ENCODE peak calls at places on chromosomes 4 and X, in five cellular contexts. O is fibroblast of lung, V is IMR-90, D is cerebellar cortex, N is NAMALWA. C is an unnamed sample.

GRCh38 chr4:118972167-118972566 is 83.5 kb downstream of the SYNPO2 start:
- DNase-seq in O (no peak), V (no peak), D (no peak), N (no peak), C (no peak)

GRCh38 chrX:127129510-127129909 is 310.0 kb downstream of the PRR32 start:
- DNase-seq in O (no peak), V (no peak), D (no peak), N (no peak), C (no peak)

GRCh38 chr4:165461176-165461835 is 82.5 kb downstream of the CPE start:
- DNase-seq in O (peak), V (peak), D (no peak), N (no peak), C (no peak)

GRCh38 chr4:24772061-24772705 is 23.2 kb upstream of the SOD3 start:
- DNase-seq in O (no peak), V (no peak), D (no peak), N (no peak), C (no peak)

GRCh38 chrX:70504772-70505450 is 60.3 kb downstream of the DLG3 start:
- DNase-seq in O (no peak), V (no peak), D (no peak), N (no peak), C (no peak)

GRCh38 chr4:47533689-47534347 is 48.7 kb downstream of the ATP10D start:
- DNase-seq in O (no peak), V (peak), D (no peak), N (no peak), C (no peak)

GRCh38 chr4:168580228-168580627 is 83.4 kb downstream of the PALLD start:
- DNase-seq in O (no peak), V (no peak), D (no peak), N (no peak), C (no peak)

GRCh38 chrX:10007604-10008003 is 40.4 kb downstream of the CLDN34 start:
- DNase-seq in O (peak), V (peak), D (no peak), N (no peak), C (no peak)

GRCh38 chr4:61532324-61532723 is 332.2 kb downstream of the ADGRL3 start:
- DNase-seq in O (peak), V (peak), D (no peak), N (no peak), C (no peak)

GRCh38 chrX:40244116-40244515 is 146.4 kb upstream of the BCOR start:
- DNase-seq in O (peak), V (no peak), D (no peak), N (no peak), C (no peak)

GRCh38 chr4:150130953-150131352 is 52.7 kb downstream of the DCLK2 start:
- DNase-seq in O (peak), V (peak), D (no peak), N (no peak), C (no peak)

GRCh38 chr4:98794565-98795205 is 134.2 kb downstream of the EIF4E start:
- DNase-seq in O (no peak), V (peak), D (no peak), N (no peak), C (no peak)

GRCh38 chr4:8688041-8688907 is 95.7 kb downstream of the CPZ start:
- DNase-seq in O (no peak), V (peak), D (peak), N (no peak), C (no peak)

GRCh38 chrX:129653985-129654651 is 638 bp downstream of the APLN start:
- DNase-seq in O (no peak), V (no peak), D (no peak), N (no peak), C (no peak)

GRCh38 chr4:152903658-152904057 is 32.5 kb upstream of the FHDC1 start:
- DNase-seq in O (no peak), V (no peak), D (no peak), N (no peak), C (no peak)

GRCh38 chr4:111228874-111229273 is 606.0 kb upstream of the PITX2 start:
- DNase-seq in O (no peak), V (peak), D (no peak), N (no peak), C (no peak)

GRCh38 chr4:47838445-47838844 is 578 bp upstream of the CORIN start:
- DNase-seq in O (no peak), V (no peak), D (peak), N (no peak), C (no peak)

GRCh38 chr4:54005475-54005874 is 58.9 kb downstream of the CHIC2 start:
- DNase-seq in O (peak), V (peak), D (no peak), N (no peak), C (no peak)

GRCh38 chr4:122914292-122914904 is 8.0 kb downstream of the NUDT6 start:
- DNase-seq in O (peak), V (peak), D (peak), N (peak), C (peak)

GRCh38 chr4:67040315-67040714 is 505.0 kb downstream of the CENPC start:
- DNase-seq in O (no peak), V (no peak), D (no peak), N (no peak), C (no peak)

GRCh38 chr4:102759835-102760644 is 728 bp downstream of the MANBA start:
- DNase-seq in O (peak), V (peak), D (peak), N (peak), C (no peak)

GRCh38 chrX:9420513-9420912 is 44.3 kb upstream of the TBL1X start:
- DNase-seq in O (peak), V (peak), D (no peak), N (no peak), C (no peak)

GRCh38 chrX:17414839-17415238 is 39.8 kb downstream of the NHS start:
- DNase-seq in O (no peak), V (no peak), D (no peak), N (no peak), C (no peak)

GRCh38 chrX:46575991-46576392 is 2.4 kb downstream of the CHST7 start:
- DNase-seq in O (peak), V (peak), D (no peak), N (peak), C (no peak)

GRCh38 chr4:158871050-158871724 is 102.4 kb downstream of the FNIP2 start:
- DNase-seq in O (no peak), V (no peak), D (no peak), N (no peak), C (no peak)

GRCh38 chrX:7263961-7264360 is 116.0 kb upstream of the PUDP start:
- DNase-seq in O (no peak), V (no peak), D (no peak), N (no peak), C (no peak)

C was measured in NCI-H2107.